ENCODE peak calls at places on chromosomes 11 and 22, in five cellular contexts. One of them, this sample, is unnamed.

GRCh38 chr11:10309163-10310093 is 4.6 kb downstream of the ADM start:
- DNase-seq in activated gamma-delta T cell: no peak
- DNase-seq in RWPE1: peak
- DNase-seq in naive thymus-derived CD4-positive, alpha-beta T cell: no peak
- DNase-seq in DMS53: peak
- DNase-seq in this sample: no peak

GRCh38 chr11:71193431-71193830 is 58.9 kb downstream of the SHANK2 start:
- DNase-seq in activated gamma-delta T cell: no peak
- DNase-seq in RWPE1: no peak
- DNase-seq in naive thymus-derived CD4-positive, alpha-beta T cell: no peak
- DNase-seq in DMS53: no peak
- DNase-seq in this sample: no peak

GRCh38 chr11:69919659-69920499 is 100.7 kb upstream of the FGF3 start:
- DNase-seq in activated gamma-delta T cell: no peak
- DNase-seq in RWPE1: no peak
- DNase-seq in naive thymus-derived CD4-positive, alpha-beta T cell: no peak
- DNase-seq in DMS53: no peak
- DNase-seq in this sample: no peak

GRCh38 chr11:73429121-73429740 is 53.0 kb downstream of the RELT start:
- DNase-seq in activated gamma-delta T cell: no peak
- DNase-seq in RWPE1: no peak
- DNase-seq in naive thymus-derived CD4-positive, alpha-beta T cell: no peak
- DNase-seq in DMS53: no peak
- DNase-seq in this sample: no peak

GRCh38 chr11:130165601-130166456 is 6.2 kb downstream of the ST14 start:
- DNase-seq in activated gamma-delta T cell: no peak
- DNase-seq in RWPE1: no peak
- DNase-seq in naive thymus-derived CD4-positive, alpha-beta T cell: no peak
- DNase-seq in DMS53: peak
- DNase-seq in this sample: no peak

GRCh38 chr11:120807414-120808150 is 216.3 kb upstream of the TBCEL start:
- DNase-seq in activated gamma-delta T cell: no peak
- DNase-seq in RWPE1: peak
- DNase-seq in naive thymus-derived CD4-positive, alpha-beta T cell: no peak
- DNase-seq in DMS53: peak
- DNase-seq in this sample: no peak

GRCh38 chr22:32830957-32831356 is 29.5 kb downstream of the TIMP3 start:
- DNase-seq in activated gamma-delta T cell: no peak
- DNase-seq in RWPE1: no peak
- DNase-seq in naive thymus-derived CD4-positive, alpha-beta T cell: no peak
- DNase-seq in DMS53: no peak
- DNase-seq in this sample: no peak

GRCh38 chr22:50603511-50604255 is 3.1 kb downstream of the MAPK8IP2 start:
- DNase-seq in activated gamma-delta T cell: no peak
- DNase-seq in RWPE1: no peak
- DNase-seq in naive thymus-derived CD4-positive, alpha-beta T cell: no peak
- DNase-seq in DMS53: no peak
- DNase-seq in this sample: no peak

GRCh38 chr11:1453611-1454386 is 32.8 kb downstream of the MOB2 start:
- DNase-seq in activated gamma-delta T cell: no peak
- DNase-seq in RWPE1: peak
- DNase-seq in naive thymus-derived CD4-positive, alpha-beta T cell: peak
- DNase-seq in DMS53: peak
- DNase-seq in this sample: peak

GRCh38 chr22:39528080-39528661 is 4.4 kb downstream of the RPS19BP1 start:
- DNase-seq in activated gamma-delta T cell: no peak
- DNase-seq in RWPE1: no peak
- DNase-seq in naive thymus-derived CD4-positive, alpha-beta T cell: no peak
- DNase-seq in DMS53: peak
- DNase-seq in this sample: no peak

GRCh38 chr22:44669725-44670027 is 32.3 kb upstream of the PRR5 start:
- DNase-seq in activated gamma-delta T cell: no peak
- DNase-seq in RWPE1: no peak
- DNase-seq in naive thymus-derived CD4-positive, alpha-beta T cell: no peak
- DNase-seq in DMS53: peak
- DNase-seq in this sample: no peak

GRCh38 chr11:109644158-109644557 is 222.2 kb downstream of the C11orf87 start:
- DNase-seq in activated gamma-delta T cell: no peak
- DNase-seq in RWPE1: no peak
- DNase-seq in naive thymus-derived CD4-positive, alpha-beta T cell: no peak
- DNase-seq in DMS53: peak
- DNase-seq in this sample: no peak

GRCh38 chr11:64372802-64373597 is 14.0 kb downstream of the RPS6KA4 start:
- DNase-seq in activated gamma-delta T cell: no peak
- DNase-seq in RWPE1: no peak
- DNase-seq in naive thymus-derived CD4-positive, alpha-beta T cell: no peak
- DNase-seq in DMS53: peak
- DNase-seq in this sample: no peak

GRCh38 chr22:46370584-46371373 is 35.3 kb downstream of the TRMU start:
- DNase-seq in activated gamma-delta T cell: peak
- DNase-seq in RWPE1: no peak
- DNase-seq in naive thymus-derived CD4-positive, alpha-beta T cell: no peak
- DNase-seq in DMS53: peak
- DNase-seq in this sample: peak

GRCh38 chr11:104256525-104256924 is 92.6 kb upstream of the PDGFD start:
- DNase-seq in activated gamma-delta T cell: no peak
- DNase-seq in RWPE1: peak
- DNase-seq in naive thymus-derived CD4-positive, alpha-beta T cell: no peak
- DNase-seq in DMS53: peak
- DNase-seq in this sample: no peak

GRCh38 chr11:64078905-64079304 is 43.2 kb downstream of the FLRT1 start:
- DNase-seq in activated gamma-delta T cell: no peak
- DNase-seq in RWPE1: no peak
- DNase-seq in naive thymus-derived CD4-positive, alpha-beta T cell: no peak
- DNase-seq in DMS53: no peak
- DNase-seq in this sample: no peak

GRCh38 chr11:38254849-38255248 is 1656.8 kb upstream of the RAG2 start:
- DNase-seq in activated gamma-delta T cell: no peak
- DNase-seq in RWPE1: no peak
- DNase-seq in naive thymus-derived CD4-positive, alpha-beta T cell: no peak
- DNase-seq in DMS53: no peak
- DNase-seq in this sample: no peak

GRCh38 chr22:45212992-45213751 is 27.5 kb downstream of the KIAA0930 start:
- DNase-seq in activated gamma-delta T cell: no peak
- DNase-seq in RWPE1: no peak
- DNase-seq in naive thymus-derived CD4-positive, alpha-beta T cell: no peak
- DNase-seq in DMS53: no peak
- DNase-seq in this sample: no peak

GRCh38 chr11:34356918-34357645 is 728 bp downstream of the ABTB2 start:
- DNase-seq in activated gamma-delta T cell: peak
- DNase-seq in RWPE1: peak
- DNase-seq in naive thymus-derived CD4-positive, alpha-beta T cell: peak
- DNase-seq in DMS53: peak
- DNase-seq in this sample: peak

GRCh38 chr11:108825381-108825780 is 160.5 kb downstream of the DDX10 start:
- DNase-seq in activated gamma-delta T cell: no peak
- DNase-seq in RWPE1: peak
- DNase-seq in naive thymus-derived CD4-positive, alpha-beta T cell: no peak
- DNase-seq in DMS53: no peak
- DNase-seq in this sample: no peak

GRCh38 chr11:73404048-73404447 is 27.8 kb downstream of the RELT start:
- DNase-seq in activated gamma-delta T cell: no peak
- DNase-seq in RWPE1: peak
- DNase-seq in naive thymus-derived CD4-positive, alpha-beta T cell: no peak
- DNase-seq in DMS53: peak
- DNase-seq in this sample: no peak

GRCh38 chr22:24402460-24403192 is 24.8 kb upstream of the ADORA2A start:
- DNase-seq in activated gamma-delta T cell: no peak
- DNase-seq in RWPE1: peak
- DNase-seq in naive thymus-derived CD4-positive, alpha-beta T cell: no peak
- DNase-seq in DMS53: peak
- DNase-seq in this sample: no peak

GRCh38 chr11:122979103-122979814 is 2.4 kb downstream of the BSX start:
- DNase-seq in activated gamma-delta T cell: no peak
- DNase-seq in RWPE1: no peak
- DNase-seq in naive thymus-derived CD4-positive, alpha-beta T cell: no peak
- DNase-seq in DMS53: no peak
- DNase-seq in this sample: no peak

GRCh38 chr11:18705651-18706281 is 7.2 kb downstream of the TMEM86A start:
- DNase-seq in activated gamma-delta T cell: no peak
- DNase-seq in RWPE1: no peak
- DNase-seq in naive thymus-derived CD4-positive, alpha-beta T cell: peak
- DNase-seq in DMS53: peak
- DNase-seq in this sample: peak

GRCh38 chr22:47575291-47575690 is 812.8 kb downstream of the TBC1D22A start:
- DNase-seq in activated gamma-delta T cell: no peak
- DNase-seq in RWPE1: no peak
- DNase-seq in naive thymus-derived CD4-positive, alpha-beta T cell: no peak
- DNase-seq in DMS53: peak
- DNase-seq in this sample: no peak